ENCODE peak calls at places on chromosome 21, in seven cellular contexts. X is neural progenitor cell, Y is tibial nerve, P is OCI-LY7, V is thyroid gland, M is astrocyte of the spinal cord, O is GM12878. W is an unnamed sample.
A peak's percentile ranks its signal among the peaks of the same experiment; 100 is the strongest.

GRCh38 chr21:39451332-39452206 is at the start of gene SH3BGR:
- DNase-seq in V (peak; percentile 90), M (no peak), Y (no peak), P (no peak), O (no peak), X (peak; percentile 74), W (peak; percentile 68)

GRCh38 chr21:19900149-19900548 is 1098.1 kb upstream of the NCAM2 start:
- DNase-seq in M (no peak), O (no peak), Y (no peak), V (no peak), X (no peak), P (no peak), W (no peak)

GRCh38 chr21:21688877-21689276 is 690.7 kb downstream of the NCAM2 start:
- DNase-seq in P (no peak), V (no peak), M (peak; percentile 52), X (peak; percentile 67), Y (no peak), O (no peak), W (no peak)

GRCh38 chr21:35252831-35253230 is 203.7 kb upstream of the RUNX1 start:
- DNase-seq in M (peak; percentile 30), V (no peak), P (no peak), O (no peak), X (no peak), Y (no peak), W (no peak)

GRCh38 chr21:39720126-39720778 is 24.7 kb upstream of the IGSF5 start:
- DNase-seq in P (no peak), M (peak; percentile 34), X (no peak), V (no peak), Y (no peak), O (no peak), W (no peak)

GRCh38 chr21:46031484-46031883 is 49.9 kb downstream of the COL6A1 start:
- DNase-seq in Y (no peak), X (no peak), V (no peak), O (no peak), M (no peak), P (no peak), W (no peak)

GRCh38 chr21:33751120-33751519 is 108.8 kb downstream of the ITSN1 start:
- DNase-seq in X (no peak), V (no peak), P (no peak), M (no peak), O (no peak), Y (no peak), W (no peak)

GRCh38 chr21:28393279-28393678 is 599.4 kb downstream of the LTN1 start:
- DNase-seq in O (no peak), Y (no peak), V (peak; percentile 75), P (no peak), M (no peak), X (no peak), W (no peak)

GRCh38 chr21:46646541-46647154 is 11.2 kb downstream of the PRMT2 start:
- DNase-seq in M (no peak), X (no peak), O (no peak), Y (no peak), V (no peak), P (no peak), W (no peak)

GRCh38 chr21:46122241-46122671 is 24.3 kb downstream of the COL6A2 start:
- DNase-seq in P (no peak), V (no peak), O (no peak), M (peak; percentile 77), X (no peak), Y (no peak), W (no peak)

GRCh38 chr21:37375866-37376574 is 9.4 kb downstream of the DYRK1A start:
- DNase-seq in O (no peak), P (no peak), M (no peak), Y (no peak), X (no peak), V (no peak), W (no peak)

GRCh38 chr21:35222541-35222941 is 173.4 kb upstream of the RUNX1 start:
- DNase-seq in V (no peak), M (no peak), O (peak; percentile 19), P (peak; percentile 36), X (no peak), Y (no peak), W (no peak)

GRCh38 chr21:39611547-39612190 is 1.1 kb upstream of the B3GALT5 start:
- DNase-seq in Y (no peak), M (no peak), V (no peak), O (no peak), X (peak; percentile 25), P (no peak), W (no peak)

GRCh38 chr21:26842976-26843911 is 2.0 kb downstream of the ADAMTS1 start:
- DNase-seq in P (no peak), M (peak; percentile 97), V (peak; percentile 94), O (no peak), Y (peak; percentile 94), X (peak; percentile 81), W (peak; percentile 76)

GRCh38 chr21:46667735-46668380 is 32.4 kb downstream of the PRMT2 start:
- DNase-seq in X (peak; percentile 79), Y (no peak), O (no peak), V (no peak), M (peak; percentile 39), P (no peak), W (no peak)

GRCh38 chr21:42405064-42406059 is 1.7 kb downstream of the UBASH3A start:
- DNase-seq in V (no peak), P (no peak), M (no peak), O (no peak), Y (no peak), X (no peak), W (no peak)

GRCh38 chr21:42404534-42404933 is 832 bp downstream of the UBASH3A start:
- DNase-seq in X (peak; percentile 31), Y (no peak), P (no peak), O (no peak), M (no peak), V (peak; percentile 10), W (no peak)

GRCh38 chr21:42406846-42407245 is 3.1 kb downstream of the UBASH3A start:
- DNase-seq in P (no peak), O (no peak), Y (no peak), M (no peak), X (no peak), V (no peak), W (no peak)

GRCh38 chr21:42407476-42407875 is 3.8 kb downstream of the UBASH3A start:
- DNase-seq in O (no peak), V (no peak), P (no peak), Y (no peak), M (no peak), X (no peak), W (no peak)

DNA sequence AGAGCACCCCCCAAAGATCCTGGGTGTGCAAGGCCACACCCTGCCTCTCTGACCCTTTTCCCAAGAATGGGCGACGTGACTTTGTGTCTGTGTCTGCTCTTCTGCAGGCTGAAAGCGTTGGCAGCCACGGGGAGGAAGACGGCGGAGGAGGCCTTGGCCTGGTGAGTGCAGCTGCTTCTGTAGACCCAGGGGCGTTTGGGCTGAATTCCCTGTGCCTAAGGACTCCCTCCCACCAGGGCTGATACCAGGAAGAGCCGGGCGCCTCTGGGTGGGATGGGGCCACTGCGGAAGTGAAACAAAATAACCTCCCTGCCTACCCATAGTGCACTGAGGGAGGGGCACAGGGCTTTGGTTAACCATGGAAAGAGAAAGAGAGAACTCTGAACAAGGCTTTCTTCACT is 2.5 kb downstream of the UBASH3A start:
- DNase-seq in M (no peak), Y (no peak), O (no peak), P (peak; percentile 13), V (no peak), X (no peak), W (no peak)
- H3K4me3 ChIP-seq in M (no peak overlapping the region), Y (peak overlapping the region; percentile 9), O (no peak overlapping the region), P (no peak overlapping the region), V (no peak overlapping the region), X (no peak overlapping the region), W (no peak overlapping the region)

GRCh38 chr21:32094792-32095191 is 184.1 kb downstream of the MIS18A start:
- DNase-seq in P (peak; percentile 5), V (no peak), M (no peak), Y (no peak), O (no peak), X (no peak), W (no peak)

GRCh38 chr21:32099812-32100416 is 178.9 kb downstream of the MIS18A start:
- DNase-seq in V (no peak), M (no peak), X (peak; percentile 45), P (peak; percentile 9), Y (no peak), O (no peak), W (no peak)

GRCh38 chr21:32101206-32101763 is 177.6 kb downstream of the MIS18A start:
- DNase-seq in V (no peak), Y (no peak), P (no peak), M (no peak), O (no peak), X (no peak), W (no peak)

GRCh38 chr21:32093758-32094463 is 184.9 kb downstream of the MIS18A start:
- DNase-seq in O (no peak), Y (no peak), V (no peak), P (no peak), M (no peak), X (no peak), W (no peak)

GRCh38 chr21:32096411-32096810 is 182.4 kb downstream of the MIS18A start:
- DNase-seq in P (peak; percentile 11), O (no peak), V (no peak), Y (no peak), X (peak; percentile 62), M (no peak), W (no peak)
- TF ChIP-seq CTCF in P (peak; percentile 64), O (peak; percentile 36), V (no peak), Y (no peak), X (peak; percentile 69), M (peak; percentile 36), W (peak; percentile 67)

GRCh38 chr21:31151682-31152081 is 113.4 kb upstream of the KRTAP19-8 start:
- DNase-seq in O (no peak), M (no peak), V (no peak), P (no peak), Y (no peak), X (no peak), W (no peak)
- H3K4me3 ChIP-seq in O (no peak overlapping the region), M (no peak overlapping the region), V (no peak overlapping the region), P (no peak overlapping the region), Y (no peak overlapping the region), X (no peak overlapping the region), W (no peak overlapping the region)

GRCh38 chr21:36260802-36261201 is 59.2 kb upstream of the MORC3 start:
- DNase-seq in X (no peak), Y (no peak), V (no peak), P (peak; percentile 34), M (no peak), O (no peak), W (no peak)
- TF ChIP-seq CTCF in X (no peak), Y (no peak), V (no peak), P (peak; percentile 46), M (no peak), O (no peak), W (no peak)

GRCh38 chr21:16085436-16085835 is 355.7 kb downstream of the USP25 start:
- DNase-seq in Y (no peak), O (no peak), X (no peak), M (peak; percentile 53), P (no peak), V (no peak), W (no peak)

GRCh38 chr21:16084776-16085364 is 355.1 kb downstream of the USP25 start:
- DNase-seq in Y (peak; percentile 45), M (peak; percentile 79), O (no peak), P (no peak), V (peak; percentile 43), X (no peak), W (peak; percentile 93)

GRCh38 chr21:16079830-16080229 is 350.0 kb downstream of the USP25 start:
- DNase-seq in Y (no peak), P (no peak), V (no peak), O (no peak), X (no peak), M (peak; percentile 37), W (peak; percentile 99)

GRCh38 chr21:16081304-16081703 is 351.5 kb downstream of the USP25 start:
- DNase-seq in O (no peak), Y (no peak), X (no peak), V (no peak), M (no peak), P (no peak), W (no peak)

GRCh38 chr21:16082038-16082816 is 352.4 kb downstream of the USP25 start:
- DNase-seq in V (no peak), P (peak; percentile 43), O (no peak), Y (no peak), M (peak; percentile 56), X (peak; percentile 29), W (no peak)
- H3K4me3 ChIP-seq in V (no peak overlapping the region), P (no peak overlapping the region), O (no peak overlapping the region), Y (no peak overlapping the region), M (no peak overlapping the region), X (no peak overlapping the region), W (no peak overlapping the region)